ENCODE peak calls at places on chromosomes 11 and 22, in eight cellular contexts. J is activated naive CD4-positive, alpha-beta T cell; D is NCI-H146; A is foreskin fibroblast; Y is NCI-H1417; H is activated CD4-positive, alpha-beta T cell treated with anti-CD3 and anti-CD28 coated beads for 36 hours; I is GM12865; B is Calu3. C is an unnamed sample.

GRCh38 chr11:70481625-70482528 is 83.5 kb downstream of the CTTN start:
- DNase-seq in J (no peak), D (no peak), A (peak), Y (no peak), H (no peak), I (no peak), B (peak), C (no peak)

GRCh38 chr11:10641314-10642206 is 52.0 kb downstream of the IRAG1 start:
- DNase-seq in J (no peak), D (no peak), A (no peak), Y (no peak), H (no peak), I (peak), B (no peak), C (peak)

GRCh38 chr11:10648896-10649295 is 44.7 kb downstream of the IRAG1 start:
- DNase-seq in J (no peak), D (no peak), A (no peak), Y (no peak), H (no peak), I (no peak), B (no peak), C (no peak)

GRCh38 chr22:36292823-36293530 is 40.0 kb downstream of the APOL1 start:
- DNase-seq in J (no peak), D (no peak), A (no peak), Y (no peak), H (no peak), I (no peak), B (no peak), C (no peak)

GRCh38 chr22:39332441-39333064 is 13.1 kb upstream of the RPL3 start:
- DNase-seq in J (no peak), D (no peak), A (peak), Y (no peak), H (no peak), I (peak), B (peak), C (no peak)

GRCh38 chr22:43085658-43086606 is 3.3 kb downstream of the TTLL1 start:
- DNase-seq in J (no peak), D (no peak), A (no peak), Y (no peak), H (peak), I (peak), B (no peak), C (peak)

GRCh38 chr11:67262731-67263675 is 3.3 kb upstream of the GRK2 start:
- DNase-seq in J (peak), D (peak), A (peak), Y (peak), H (peak), I (peak), B (peak), C (peak)

GRCh38 chr11:45671246-45672171 is 6.1 kb upstream of the CHST1 start:
- DNase-seq in J (no peak), D (no peak), A (no peak), Y (peak), H (no peak), I (no peak), B (peak), C (no peak)

GRCh38 chr11:28114731-28115130 is 6.5 kb downstream of the METTL15 start:
- DNase-seq in J (no peak), D (no peak), A (no peak), Y (no peak), H (no peak), I (no peak), B (no peak), C (no peak)

C was measured in GM12891.